ENCODE peak calls at places on chromosomes 13 and 19, in eight cellular contexts. O, N, W, A, M, E, F and P are unnamed samples.
A peak's percentile ranks its signal among the peaks of the same experiment; 100 is the strongest.

GRCh38 chr13:29905845-29906244 is 55.4 kb upstream of the UBL3 start:
- DNase-seq in O (peak; percentile 48), F (peak; percentile 33), W (no peak), A (peak; percentile 81), E (no peak), M (peak; percentile 42), N (peak; percentile 56), P (no peak)

GRCh38 chr19:6971366-6971765 is 49.9 kb downstream of the MBD3L2B start:
- DNase-seq in F (no peak), A (peak; percentile 66), M (no peak), W (no peak), O (no peak), E (no peak), N (no peak), P (peak; percentile 3)

GRCh38 chr13:36918246-36919060 is 1.6 kb downstream of the SMAD9 start:
- DNase-seq in N (peak; percentile 36), W (no peak), E (no peak), M (no peak), A (no peak), O (peak; percentile 29), F (no peak), P (peak; percentile 20)

GRCh38 chr19:35269425-35270117 is 809 bp downstream of the USF2 start:
- DNase-seq in O (peak; percentile 70), F (peak; percentile 91), A (peak; percentile 76), E (peak; percentile 95), W (no peak), N (peak; percentile 75), M (peak; percentile 98), P (peak; percentile 78)

GRCh38 chr13:111974065-111974640 is 92.8 kb upstream of the SOX1 start:
- DNase-seq in M (no peak), O (no peak), N (no peak), A (no peak), W (no peak), E (no peak), F (no peak), P (no peak)

GRCh38 chr19:34274827-34275625 is 20.7 kb downstream of the GARRE1 start:
- DNase-seq in E (no peak), A (peak; percentile 46), N (peak; percentile 96), W (no peak), F (no peak), O (peak; percentile 94), M (no peak), P (peak; percentile 93)

GRCh38 chr13:43061496-43062280 is 38.3 kb downstream of the DNAJC15 start:
- DNase-seq in W (no peak), F (no peak), M (no peak), O (no peak), A (peak; percentile 60), N (no peak), E (no peak), P (no peak)

GRCh38 chr13:29523199-29523931 is 72.1 kb downstream of the SLC7A1 start:
- DNase-seq in F (peak; percentile 73), O (peak; percentile 82), M (no peak), E (no peak), A (no peak), N (no peak), W (no peak), P (no peak)

GRCh38 chr13:100549316-100549715 is 39.3 kb downstream of the GGACT start:
- DNase-seq in F (no peak), E (no peak), W (no peak), N (no peak), O (no peak), A (no peak), M (no peak), P (no peak)

GRCh38 chr13:107252021-107252420 is 684.1 kb upstream of the ARGLU1 start:
- DNase-seq in M (no peak), F (no peak), O (no peak), N (no peak), E (peak; percentile 4), W (no peak), A (no peak), P (no peak)

GRCh38 chr13:41065098-41065497 is 3.8 kb downstream of the WBP4 start:
- DNase-seq in A (no peak), M (no peak), O (peak; percentile 90), N (peak; percentile 92), F (no peak), W (no peak), E (no peak), P (peak; percentile 51)

GRCh38 chr13:31200636-31200970 is 828 bp downstream of the B3GLCT start:
- DNase-seq in O (peak; percentile 21), E (peak; percentile 71), M (peak; percentile 46), N (no peak), A (peak; percentile 31), F (peak; percentile 71), W (no peak), P (peak; percentile 5)

GRCh38 chr19:7722231-7722651 is 9.7 kb downstream of the CLEC4G start:
- DNase-seq in A (no peak), N (no peak), F (no peak), W (no peak), O (no peak), E (no peak), M (no peak), P (no peak)

GRCh38 chr13:109355875-109356428 is 430.4 kb downstream of the IRS2 start:
- DNase-seq in W (no peak), O (no peak), N (no peak), F (no peak), E (no peak), A (no peak), M (no peak), P (no peak)

GRCh38 chr19:46384396-46384795 is 29.0 kb downstream of the CCDC8 start:
- DNase-seq in M (no peak), A (no peak), N (no peak), F (peak; percentile 73), O (no peak), E (no peak), W (peak; percentile 44), P (no peak)

GRCh38 chr13:91280806-91281205 is 66.7 kb upstream of the MIR17HG start:
- DNase-seq in N (no peak), O (no peak), F (no peak), A (peak; percentile 22), W (no peak), M (no peak), E (no peak), P (no peak)

GRCh38 chr19:29211562-29212416 is 1.2 kb downstream of the UQCRFS1 start:
- DNase-seq in E (no peak), W (no peak), M (no peak), F (no peak), A (peak; percentile 4), N (peak; percentile 12), O (peak; percentile 5), P (no peak)

GRCh38 chr19:12346896-12347295 is 13.5 kb upstream of the ZNF563 start:
- DNase-seq in A (no peak), W (no peak), F (no peak), N (no peak), M (no peak), O (no peak), E (no peak), P (no peak)
- TF ChIP-seq CTCF in A (no peak), W (no peak), F (no peak), N (no peak), M (no peak), O (no peak), E (no peak), P (no peak)

GRCh38 chr19:4345656-4346383 is 2.5 kb downstream of the MPND start:
- DNase-seq in O (no peak), E (no peak), F (no peak), M (no peak), N (no peak), W (no peak), A (no peak), P (no peak)

GRCh38 chr19:4347521-4347920 is 4.2 kb downstream of the MPND start:
- DNase-seq in O (no peak), M (no peak), E (no peak), N (no peak), A (no peak), F (no peak), W (no peak), P (no peak)

GRCh38 chr19:4343845-4344713 is 717 bp downstream of the MPND start:
- DNase-seq in A (no peak), E (no peak), W (no peak), M (no peak), N (no peak), F (peak; percentile 56), O (no peak), P (no peak)

GRCh38 chr19:4342421-4343055 is 824 bp upstream of the MPND start:
- DNase-seq in A (peak; percentile 98), M (peak; percentile 89), F (peak; percentile 98), N (peak; percentile 100), W (peak; percentile 95), O (peak; percentile 100), E (peak; percentile 92), P (peak; percentile 100)

DNA sequence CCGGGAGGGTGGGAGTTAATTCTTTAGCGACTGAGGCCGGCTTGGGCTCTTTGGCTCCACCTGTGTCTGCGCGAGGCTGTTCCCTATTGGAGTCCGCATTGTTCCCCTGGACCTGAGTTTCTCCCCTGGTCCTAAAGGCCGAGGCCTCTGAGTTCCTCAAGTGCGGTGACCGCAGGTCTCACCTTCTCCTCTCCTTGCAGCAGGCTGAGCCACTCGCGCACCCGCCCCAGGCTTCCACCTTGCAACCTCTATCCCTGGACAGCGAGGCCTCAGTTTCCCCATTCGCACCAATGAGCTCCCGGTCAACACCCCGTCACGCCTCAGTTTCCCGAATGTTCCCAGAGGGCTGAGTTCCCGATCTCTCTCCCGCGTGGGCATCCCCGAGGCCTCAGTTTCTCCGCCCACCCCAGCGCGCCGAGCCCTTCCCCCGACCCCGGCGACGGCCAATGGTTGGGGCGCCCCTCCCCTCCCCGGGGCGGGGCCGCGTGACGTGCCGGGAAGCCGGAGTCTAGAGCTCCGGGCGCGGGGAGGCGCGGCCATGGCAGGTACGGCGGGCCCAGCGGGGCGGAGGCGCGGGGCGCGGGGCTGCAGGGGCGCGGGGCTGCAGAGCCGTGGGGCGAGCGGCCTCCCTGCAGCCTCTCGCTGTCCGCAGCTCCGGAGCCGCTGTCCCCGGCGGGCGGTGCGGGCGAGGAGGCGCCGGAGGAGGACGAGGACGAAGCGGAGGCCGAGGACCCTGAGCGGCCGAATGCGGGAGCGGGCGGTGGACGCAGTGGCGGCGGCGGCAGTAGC is at the start of gene MPND:
- DNase-seq in N (peak; percentile 64), E (peak; percentile 94), A (peak; percentile 82), F (peak; percentile 97), W (peak; percentile 87), O (peak; percentile 83), M (peak; percentile 92), P (peak; percentile 31)
- TF ChIP-seq CTCF in N (peak; percentile 34), E (peak; percentile 16), A (no peak), F (no peak), W (no peak), O (peak; percentile 32), M (no peak), P (peak; percentile 54)

GRCh38 chr19:40425450-40426287 is at the start of gene SERTAD1:
- DNase-seq in M (peak; percentile 100), A (peak; percentile 96), W (peak; percentile 99), N (peak; percentile 99), O (peak; percentile 100), F (peak; percentile 100), E (peak; percentile 100), P (peak; percentile 99)
- TF ChIP-seq CTCF in M (peak; percentile 93), A (peak; percentile 62), W (peak; percentile 75), N (peak; percentile 49), O (peak; percentile 73), F (peak; percentile 93), E (peak; percentile 76), P (peak; percentile 89)

DNA sequence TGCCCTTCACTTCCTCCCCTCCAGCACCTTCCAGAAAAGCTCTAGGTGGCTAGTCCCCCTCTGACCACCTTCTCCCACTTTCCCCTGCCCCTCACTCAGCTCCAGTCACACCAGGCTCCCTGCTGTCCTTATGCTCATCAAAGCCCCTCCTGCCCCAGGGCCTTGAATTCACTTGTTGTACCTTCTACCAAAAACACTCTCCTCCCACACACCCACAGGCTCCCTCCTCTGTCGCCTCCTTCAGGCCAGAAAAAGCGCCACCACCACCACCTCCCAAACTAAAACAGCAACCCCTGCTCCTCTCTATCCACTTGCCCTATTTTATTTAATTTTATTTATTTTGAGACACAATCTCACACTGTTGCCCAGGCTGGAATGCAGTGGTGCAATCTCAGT is 4.8 kb upstream of the CEACAM16 start:
- DNase-seq in O (no peak), W (no peak), E (no peak), N (no peak), M (no peak), A (no peak), F (no peak), P (no peak)
- TF ChIP-seq CTCF in O (peak; percentile 45), W (peak; percentile 17), E (no peak), N (peak; percentile 27), M (no peak), A (peak; percentile 49), F (no peak), P (peak; percentile 65)